ENCODE peak calls at places on chromosomes 7 and 10, in ten cellular contexts. O, E, Z, P, I, K, V, F, J and Y are unnamed samples.

GRCh38 chr10:91672021-91672608 is 39.2 kb upstream of the PPP1R3C start:
- DNase-seq in Z (peak; percentile 43), V (peak; percentile 37), I (no peak), P (peak; percentile 72), F (no peak), K (peak; percentile 92), E (no peak), O (peak; percentile 88), J (no peak), Y (no peak)

GRCh38 chr7:75987026-75987804 is 7.2 kb downstream of the TMEM120A start:
- DNase-seq in P (no peak), F (no peak), O (no peak), J (no peak), V (no peak), Z (no peak), I (no peak), K (no peak), E (no peak), Y (no peak)

GRCh38 chr7:49643321-49643720 is 130.1 kb upstream of the VWC2 start:
- DNase-seq in O (no peak), F (no peak), P (no peak), I (no peak), E (no peak), K (no peak), V (no peak), Z (no peak), J (no peak), Y (no peak)

GRCh38 chr7:105589221-105590077 is 8.2 kb upstream of the EFCAB10 start:
- DNase-seq in O (peak; percentile 75), F (peak; percentile 82), P (peak; percentile 88), J (peak; percentile 76), E (peak; percentile 27), K (peak; percentile 82), Z (peak; percentile 78), V (peak; percentile 24), I (peak; percentile 75), Y (peak; percentile 42)

GRCh38 chr7:70805360-70805759 is 326.6 kb upstream of the GALNT17 start:
- DNase-seq in K (no peak), O (no peak), E (no peak), J (no peak), I (no peak), P (no peak), F (no peak), V (no peak), Z (no peak), Y (no peak)

GRCh38 chr7:67729771-67730170 is 733.1 kb downstream of the TYW1 start:
- DNase-seq in P (no peak), E (no peak), Z (no peak), O (no peak), J (no peak), K (no peak), I (no peak), V (no peak), F (no peak), Y (no peak)

GRCh38 chr7:95511716-95512260 is 26.0 kb downstream of the ASB4 start:
- DNase-seq in V (peak; percentile 27), O (peak; percentile 62), Z (peak; percentile 79), I (peak; percentile 93), J (no peak), E (peak; percentile 32), F (peak; percentile 55), P (peak; percentile 26), K (peak; percentile 67), Y (peak; percentile 34)

GRCh38 chr7:56086761-56087160 is 6.0 kb downstream of the PHKG1 start:
- DNase-seq in P (no peak), I (no peak), J (no peak), E (no peak), Z (no peak), K (no peak), F (no peak), O (no peak), V (no peak), Y (no peak)

GRCh38 chr10:13787015-13787421 is 200.3 kb downstream of the PRPF18 start:
- DNase-seq in E (peak; percentile 59), Z (no peak), I (no peak), P (no peak), F (peak; percentile 39), K (no peak), J (no peak), V (no peak), O (no peak), Y (peak; percentile 81)

GRCh38 chr10:24650669-24651391 is 72.9 kb downstream of the ARHGAP21 start:
- DNase-seq in E (no peak), P (no peak), I (no peak), Z (no peak), O (no peak), K (no peak), F (no peak), V (no peak), J (no peak), Y (no peak)

GRCh38 chr10:45560262-45560661 is 112.3 kb downstream of the ZFAND4 start:
- DNase-seq in E (no peak), Z (no peak), F (no peak), P (no peak), O (no peak), K (no peak), V (no peak), I (no peak), J (no peak), Y (no peak)

GRCh38 chr7:30252885-30253795 is 31.3 kb upstream of the ZNRF2 start:
- DNase-seq in Z (peak; percentile 52), K (peak; percentile 39), J (no peak), O (no peak), P (no peak), I (no peak), V (no peak), E (no peak), F (no peak), Y (no peak)

GRCh38 chr7:102258073-102258748 is 28.5 kb upstream of the SH2B2 start:
- DNase-seq in O (no peak), J (no peak), V (no peak), P (no peak), Z (no peak), E (no peak), I (no peak), K (no peak), F (no peak), Y (no peak)

GRCh38 chr10:112715581-112715980 is 234.5 kb upstream of the TCF7L2 start:
- DNase-seq in K (no peak), O (no peak), J (no peak), Z (no peak), I (no peak), E (no peak), P (no peak), V (no peak), F (no peak), Y (no peak)